ENCODE peak calls at places on chromosomes 5 and 9, in four cellular contexts. One of them, this sample, is unnamed.

GRCh38 chr9:116156621-116157314 is 3.2 kb downstream of the PAPPA start:
- ATAC-seq in heart right ventricle: peak
- ATAC-seq in Panc1: peak
- ATAC-seq in lower lobe of right lung: peak
- ATAC-seq in this sample: peak

GRCh38 chr5:119322948-119323629 is 32.7 kb upstream of the TNFAIP8 start:
- ATAC-seq in heart right ventricle: no peak
- ATAC-seq in Panc1: no peak
- ATAC-seq in lower lobe of right lung: peak
- ATAC-seq in this sample: no peak

GRCh38 chr9:107118873-107119272 is 164.2 kb upstream of the RAD23B start:
- ATAC-seq in heart right ventricle: no peak
- ATAC-seq in Panc1: no peak
- ATAC-seq in lower lobe of right lung: no peak
- ATAC-seq in this sample: no peak

GRCh38 chr5:139287890-139288635 is 5.5 kb upstream of the MATR3 start:
- ATAC-seq in heart right ventricle: no peak
- ATAC-seq in Panc1: peak
- ATAC-seq in lower lobe of right lung: peak
- ATAC-seq in this sample: no peak

GRCh38 chr9:5608298-5609254 is 20.3 kb upstream of the RIC1 start:
- ATAC-seq in heart right ventricle: peak
- ATAC-seq in Panc1: peak
- ATAC-seq in lower lobe of right lung: peak
- ATAC-seq in this sample: peak

GRCh38 chr9:6218099-6218502 is 2.5 kb downstream of the IL33 start:
- ATAC-seq in heart right ventricle: peak
- ATAC-seq in Panc1: no peak
- ATAC-seq in lower lobe of right lung: peak
- ATAC-seq in this sample: peak

GRCh38 chr9:111284703-111285102 is 45.3 kb downstream of the OR2K2 start:
- ATAC-seq in heart right ventricle: no peak
- ATAC-seq in Panc1: no peak
- ATAC-seq in lower lobe of right lung: no peak
- ATAC-seq in this sample: no peak

GRCh38 chr5:81850494-81850893 is 99.6 kb upstream of the SSBP2 start:
- ATAC-seq in heart right ventricle: peak
- ATAC-seq in Panc1: no peak
- ATAC-seq in lower lobe of right lung: no peak
- ATAC-seq in this sample: no peak

GRCh38 chr9:89002987-89003386 is 11.7 kb downstream of the S1PR3 start:
- ATAC-seq in heart right ventricle: no peak
- ATAC-seq in Panc1: no peak
- ATAC-seq in lower lobe of right lung: no peak
- ATAC-seq in this sample: no peak

GRCh38 chr9:72199253-72199652 is 50.0 kb downstream of the GDA start:
- ATAC-seq in heart right ventricle: no peak
- ATAC-seq in Panc1: no peak
- ATAC-seq in lower lobe of right lung: no peak
- ATAC-seq in this sample: no peak

GRCh38 chr5:180367300-180367699 is 14.2 kb upstream of the GFPT2 start:
- ATAC-seq in heart right ventricle: no peak
- ATAC-seq in Panc1: no peak
- ATAC-seq in lower lobe of right lung: no peak
- ATAC-seq in this sample: no peak

GRCh38 chr5:7978991-7979390 is 110.0 kb downstream of the MTRR start:
- ATAC-seq in heart right ventricle: no peak
- ATAC-seq in Panc1: no peak
- ATAC-seq in lower lobe of right lung: no peak
- ATAC-seq in this sample: no peak

GRCh38 chr5:163079618-163080017 is 357.8 kb upstream of the CCNG1 start:
- ATAC-seq in heart right ventricle: no peak
- ATAC-seq in Panc1: no peak
- ATAC-seq in lower lobe of right lung: no peak
- ATAC-seq in this sample: no peak

GRCh38 chr5:157471709-157472108 is 11.7 kb downstream of the NIPAL4 start:
- ATAC-seq in heart right ventricle: no peak
- ATAC-seq in Panc1: peak
- ATAC-seq in lower lobe of right lung: no peak
- ATAC-seq in this sample: no peak

GRCh38 chr5:57210633-57211032 is 36.8 kb downstream of the GPBP1 start:
- ATAC-seq in heart right ventricle: no peak
- ATAC-seq in Panc1: no peak
- ATAC-seq in lower lobe of right lung: no peak
- ATAC-seq in this sample: no peak

GRCh38 chr9:23683021-23683431 is 143.0 kb downstream of the ELAVL2 start:
- ATAC-seq in heart right ventricle: peak
- ATAC-seq in Panc1: no peak
- ATAC-seq in lower lobe of right lung: no peak
- ATAC-seq in this sample: no peak

GRCh38 chr9:82972446-82972845 is 90.5 kb downstream of the RASEF start:
- ATAC-seq in heart right ventricle: no peak
- ATAC-seq in Panc1: no peak
- ATAC-seq in lower lobe of right lung: no peak
- ATAC-seq in this sample: no peak

GRCh38 chr9:130872912-130873503 is 23.6 kb downstream of the QRFP start:
- ATAC-seq in heart right ventricle: peak
- ATAC-seq in Panc1: no peak
- ATAC-seq in lower lobe of right lung: no peak
- ATAC-seq in this sample: peak

DNA sequence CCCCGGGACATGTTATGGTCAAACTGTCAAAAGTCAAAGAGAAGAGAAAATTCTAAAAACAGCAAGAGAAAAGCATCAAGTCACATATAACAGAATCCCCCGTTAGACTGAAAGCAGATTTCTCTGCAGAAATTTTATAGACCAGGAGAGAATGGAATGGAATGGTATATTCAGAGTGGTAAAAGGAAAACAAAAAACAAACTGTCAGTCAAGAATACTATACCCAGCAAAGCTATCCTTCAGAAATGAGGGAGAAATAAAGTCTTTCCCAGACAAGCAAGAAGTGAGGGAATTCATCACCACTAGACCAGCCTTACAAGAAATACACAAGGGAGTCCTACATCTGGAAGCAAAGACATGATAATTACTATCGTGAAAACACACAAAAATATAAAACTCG is 208.0 kb downstream of the CACNA1B start:
- ATAC-seq in heart right ventricle: no peak
- ATAC-seq in Panc1: no peak
- ATAC-seq in lower lobe of right lung: no peak
- ATAC-seq in this sample: no peak
- H3K27ac ChIP-seq in heart right ventricle: no peak
- H3K27ac ChIP-seq in Panc1: no peak
- H3K27ac ChIP-seq in lower lobe of right lung: no peak
- H3K27ac ChIP-seq in this sample: no peak

DNA sequence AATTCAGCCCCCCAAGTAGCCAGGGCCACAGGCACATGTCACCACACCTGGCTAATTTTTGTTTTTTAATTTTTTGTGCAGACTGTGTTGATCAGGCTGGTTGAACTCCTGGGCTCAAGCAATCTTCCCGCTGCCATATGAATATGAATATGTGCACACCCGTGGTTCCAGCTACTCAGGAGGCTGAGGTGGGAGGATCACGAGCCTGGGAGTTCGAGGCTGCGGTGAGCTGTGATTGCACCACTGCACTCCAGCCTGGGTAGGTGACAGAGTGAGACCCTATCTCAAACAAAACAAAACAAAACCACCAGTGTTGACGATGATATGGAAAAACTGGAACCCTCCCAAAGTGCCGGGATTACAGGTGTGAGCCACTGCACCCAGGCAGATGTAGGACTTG is 32.0 kb downstream of the EHMT1 start:
- ATAC-seq in heart right ventricle: no peak
- ATAC-seq in Panc1: no peak
- ATAC-seq in lower lobe of right lung: no peak
- ATAC-seq in this sample: no peak
- H3K27ac ChIP-seq in heart right ventricle: no peak
- H3K27ac ChIP-seq in Panc1: no peak
- H3K27ac ChIP-seq in lower lobe of right lung: no peak
- H3K27ac ChIP-seq in this sample: no peak

DNA sequence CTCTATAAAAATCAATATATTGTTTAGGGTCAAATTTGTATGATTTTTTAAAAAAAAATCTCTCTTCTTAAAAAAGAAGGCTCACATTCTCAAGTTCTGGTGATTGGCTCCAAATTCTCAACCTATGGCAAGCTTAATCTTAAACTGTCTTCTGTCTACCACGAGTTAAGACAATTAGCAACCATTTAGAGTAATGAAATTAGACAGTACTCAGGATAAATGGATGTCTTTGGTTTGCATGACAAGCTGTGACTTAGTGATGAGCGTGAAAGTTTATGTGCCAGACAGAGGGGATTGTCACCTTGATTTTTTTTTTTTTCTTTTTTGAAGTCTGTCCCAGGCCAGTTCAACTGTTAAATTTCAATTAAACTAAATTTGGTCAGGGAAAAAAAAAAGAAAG is 1632.3 kb downstream of the MAT2B start:
- ATAC-seq in heart right ventricle: no peak
- ATAC-seq in Panc1: no peak
- ATAC-seq in lower lobe of right lung: no peak
- ATAC-seq in this sample: no peak
- H3K27ac ChIP-seq in heart right ventricle: no peak
- H3K27ac ChIP-seq in Panc1: no peak
- H3K27ac ChIP-seq in lower lobe of right lung: no peak
- H3K27ac ChIP-seq in this sample: no peak

DNA sequence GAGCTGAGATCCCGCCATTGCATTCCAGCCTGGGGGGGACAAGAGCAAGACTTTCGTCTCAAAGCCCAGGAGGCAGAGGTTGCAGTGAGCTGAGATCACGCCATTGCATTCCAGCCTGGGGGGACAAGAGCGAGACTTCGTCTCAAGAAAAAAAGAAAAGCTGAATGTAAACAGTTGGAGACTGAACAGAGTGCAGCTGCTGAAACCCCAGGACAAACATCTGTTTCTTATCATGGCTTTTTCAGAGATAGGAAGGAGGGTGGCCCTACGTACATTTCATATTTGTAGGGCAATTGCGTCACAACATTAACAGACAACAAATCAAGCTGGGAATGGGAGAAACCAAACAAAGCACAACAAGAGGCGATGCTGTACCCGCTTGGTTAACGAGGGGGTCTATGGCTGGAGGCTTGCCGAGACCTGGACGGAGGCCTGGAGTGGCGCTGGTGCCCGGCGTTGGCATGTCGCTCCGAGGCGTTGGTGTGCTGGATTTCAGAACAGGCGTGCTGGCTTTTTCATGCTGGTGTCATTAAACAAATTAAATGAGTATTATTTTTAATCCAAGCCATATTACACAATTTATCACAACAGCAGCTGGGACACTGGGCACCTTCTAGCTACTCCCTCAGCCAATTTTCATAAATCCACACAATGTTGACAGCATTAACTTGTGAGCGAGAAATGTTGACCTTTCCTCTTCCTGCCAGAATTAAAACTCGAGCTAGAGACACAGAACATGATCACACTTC is 76.2 kb downstream of the TLE1 start:
- ATAC-seq in heart right ventricle: peak
- ATAC-seq in Panc1: no peak
- ATAC-seq in lower lobe of right lung: peak
- ATAC-seq in this sample: peak
- H3K27ac ChIP-seq in heart right ventricle: peak
- H3K27ac ChIP-seq in Panc1: no peak
- H3K27ac ChIP-seq in lower lobe of right lung: peak
- H3K27ac ChIP-seq in this sample: peak

GRCh38 chr9:98255064-98255577 is 328 bp downstream of the TBC1D2 start:
- ATAC-seq in heart right ventricle: peak
- ATAC-seq in Panc1: peak
- ATAC-seq in lower lobe of right lung: peak
- ATAC-seq in this sample: peak
- H3K27ac ChIP-seq in heart right ventricle: peak
- H3K27ac ChIP-seq in Panc1: peak
- H3K27ac ChIP-seq in lower lobe of right lung: peak
- H3K27ac ChIP-seq in this sample: peak

DNA sequence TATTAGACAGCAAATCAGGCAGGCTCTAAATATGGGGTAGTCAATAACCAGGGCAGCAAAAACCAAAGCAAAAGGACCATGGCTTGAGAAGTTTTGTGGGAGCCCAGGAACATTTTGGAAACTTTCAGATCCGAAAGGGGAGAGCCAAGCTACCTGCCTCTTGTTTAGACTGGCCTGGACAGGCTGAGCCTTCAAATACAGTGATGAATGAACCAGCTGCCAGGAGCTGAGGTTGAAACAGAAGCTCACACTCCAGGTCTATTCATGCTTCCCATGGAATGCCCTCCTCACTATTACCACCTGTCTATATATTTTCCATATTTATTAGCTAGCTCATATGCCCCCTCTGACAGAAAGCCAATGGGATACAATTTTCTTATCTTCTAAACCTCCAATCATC is 150.8 kb upstream of the SLC44A1 start:
- ATAC-seq in heart right ventricle: no peak
- ATAC-seq in Panc1: no peak
- ATAC-seq in lower lobe of right lung: no peak
- ATAC-seq in this sample: no peak
- H3K27ac ChIP-seq in heart right ventricle: no peak
- H3K27ac ChIP-seq in Panc1: no peak
- H3K27ac ChIP-seq in lower lobe of right lung: no peak
- H3K27ac ChIP-seq in this sample: no peak

GRCh38 chr9:105751761-105752160 is 57.4 kb downstream of the TMEM38B start:
- ATAC-seq in heart right ventricle: no peak
- ATAC-seq in Panc1: no peak
- ATAC-seq in lower lobe of right lung: no peak
- ATAC-seq in this sample: no peak
- H3K27ac ChIP-seq in heart right ventricle: no peak
- H3K27ac ChIP-seq in Panc1: no peak
- H3K27ac ChIP-seq in lower lobe of right lung: no peak
- H3K27ac ChIP-seq in this sample: no peak

DNA sequence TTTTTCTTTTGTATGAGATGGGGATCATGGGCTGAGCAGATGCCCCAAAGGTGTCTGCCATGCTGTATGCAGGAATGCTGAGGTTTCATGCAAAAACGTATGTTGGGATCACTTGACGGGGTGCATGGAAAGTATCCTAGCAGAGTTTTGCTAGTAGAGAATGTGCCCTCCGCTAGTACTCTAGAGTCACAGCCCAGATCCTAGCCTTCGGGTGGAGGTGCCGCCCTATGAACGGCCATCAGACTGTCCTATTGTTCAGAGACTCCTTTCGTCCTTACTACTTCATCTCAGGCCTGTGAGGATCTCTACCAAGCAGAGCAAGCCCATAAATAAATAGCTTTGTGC is 69.6 kb upstream of the SPATA31E1 start:
- ATAC-seq in heart right ventricle: no peak
- ATAC-seq in Panc1: no peak
- ATAC-seq in lower lobe of right lung: no peak
- ATAC-seq in this sample: no peak
- H3K27ac ChIP-seq in heart right ventricle: no peak
- H3K27ac ChIP-seq in Panc1: no peak
- H3K27ac ChIP-seq in lower lobe of right lung: no peak
- H3K27ac ChIP-seq in this sample: no peak

DNA sequence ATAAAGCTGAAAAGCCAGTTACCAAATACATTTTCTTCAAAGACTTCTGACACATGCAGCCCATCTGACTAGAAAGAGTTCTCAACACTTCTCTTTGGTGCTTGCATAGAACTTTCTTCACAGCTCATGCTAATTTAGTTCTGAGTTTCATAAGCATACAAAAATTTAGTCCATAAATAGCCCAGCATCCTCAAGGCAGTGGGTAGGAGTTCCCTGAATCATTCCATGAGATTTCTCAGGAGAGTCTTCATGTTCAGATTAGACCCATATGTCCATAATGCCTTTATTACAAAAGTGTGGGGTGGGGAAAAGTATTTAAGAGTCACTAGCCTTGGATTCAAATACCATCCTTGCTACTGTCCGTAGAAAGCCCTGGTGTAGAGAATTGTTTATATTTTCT is 290.2 kb upstream of the RGMB start:
- ATAC-seq in heart right ventricle: peak
- ATAC-seq in Panc1: no peak
- ATAC-seq in lower lobe of right lung: no peak
- ATAC-seq in this sample: no peak
- H3K27ac ChIP-seq in heart right ventricle: no peak
- H3K27ac ChIP-seq in Panc1: no peak
- H3K27ac ChIP-seq in lower lobe of right lung: no peak
- H3K27ac ChIP-seq in this sample: no peak

This sample was measured in gastroesophageal sphincter.